ENCODE peak calls at places on chromosomes 6 and 20, in ten cellular contexts. One of them, this sample, is unnamed.

GRCh38 chr6:74408844-74409243 is 712.8 kb downstream of the CD109 start:
- DNase-seq in NCI-H2029: no peak
- DNase-seq in NCI-H1694: no peak
- DNase-seq in GM23338: no peak
- DNase-seq in EL: no peak
- DNase-seq in GM12865: no peak
- DNase-seq in effector CD4-positive, alpha-beta T cell: no peak
- DNase-seq in AG08396: no peak
- DNase-seq in GM23248: peak
- DNase-seq in CD8-positive, alpha-beta T cell: no peak
- DNase-seq in this sample: no peak

GRCh38 chr20:58328836-58329235 is 19.3 kb downstream of the RAB22A start:
- DNase-seq in NCI-H2029: no peak
- DNase-seq in NCI-H1694: no peak
- DNase-seq in GM23338: peak
- DNase-seq in EL: no peak
- DNase-seq in GM12865: no peak
- DNase-seq in effector CD4-positive, alpha-beta T cell: no peak
- DNase-seq in AG08396: no peak
- DNase-seq in GM23248: no peak
- DNase-seq in CD8-positive, alpha-beta T cell: no peak
- DNase-seq in this sample: no peak

GRCh38 chr6:81331526-81331925 is 421.0 kb downstream of the TENT5A start:
- DNase-seq in NCI-H2029: no peak
- DNase-seq in NCI-H1694: no peak
- DNase-seq in GM23338: no peak
- DNase-seq in EL: peak
- DNase-seq in GM12865: no peak
- DNase-seq in effector CD4-positive, alpha-beta T cell: no peak
- DNase-seq in AG08396: peak
- DNase-seq in GM23248: peak
- DNase-seq in CD8-positive, alpha-beta T cell: no peak
- DNase-seq in this sample: no peak

GRCh38 chr6:125375841-125376240 is 74.1 kb upstream of the HDDC2 start:
- DNase-seq in NCI-H2029: no peak
- DNase-seq in NCI-H1694: no peak
- DNase-seq in GM23338: no peak
- DNase-seq in EL: no peak
- DNase-seq in GM12865: no peak
- DNase-seq in effector CD4-positive, alpha-beta T cell: no peak
- DNase-seq in AG08396: no peak
- DNase-seq in GM23248: peak
- DNase-seq in CD8-positive, alpha-beta T cell: no peak
- DNase-seq in this sample: no peak

GRCh38 chr20:2873747-2874041 is 413 bp downstream of the PTPRA start:
- DNase-seq in NCI-H2029: no peak
- DNase-seq in NCI-H1694: peak
- DNase-seq in GM23338: peak
- DNase-seq in EL: peak
- DNase-seq in GM12865: peak
- DNase-seq in effector CD4-positive, alpha-beta T cell: peak
- DNase-seq in AG08396: no peak
- DNase-seq in GM23248: peak
- DNase-seq in CD8-positive, alpha-beta T cell: peak
- DNase-seq in this sample: peak

GRCh38 chr6:15876406-15876805 is 213.6 kb upstream of the DTNBP1 start:
- DNase-seq in NCI-H2029: no peak
- DNase-seq in NCI-H1694: no peak
- DNase-seq in GM23338: no peak
- DNase-seq in EL: peak
- DNase-seq in GM12865: peak
- DNase-seq in effector CD4-positive, alpha-beta T cell: no peak
- DNase-seq in AG08396: no peak
- DNase-seq in GM23248: peak
- DNase-seq in CD8-positive, alpha-beta T cell: no peak
- DNase-seq in this sample: no peak

GRCh38 chr6:111427341-111428116 is 55.5 kb downstream of the REV3L start:
- DNase-seq in NCI-H2029: no peak
- DNase-seq in NCI-H1694: no peak
- DNase-seq in GM23338: no peak
- DNase-seq in EL: peak
- DNase-seq in GM12865: peak
- DNase-seq in effector CD4-positive, alpha-beta T cell: no peak
- DNase-seq in AG08396: peak
- DNase-seq in GM23248: peak
- DNase-seq in CD8-positive, alpha-beta T cell: no peak
- DNase-seq in this sample: no peak

GRCh38 chr6:78835817-78836216 is 31.5 kb upstream of the IRAK1BP1 start:
- DNase-seq in NCI-H2029: no peak
- DNase-seq in NCI-H1694: no peak
- DNase-seq in GM23338: no peak
- DNase-seq in EL: no peak
- DNase-seq in GM12865: peak
- DNase-seq in effector CD4-positive, alpha-beta T cell: no peak
- DNase-seq in AG08396: no peak
- DNase-seq in GM23248: peak
- DNase-seq in CD8-positive, alpha-beta T cell: no peak
- DNase-seq in this sample: no peak

GRCh38 chr6:28838289-28838633 is 85.5 kb downstream of the TRIM27 start:
- DNase-seq in NCI-H2029: peak
- DNase-seq in NCI-H1694: peak
- DNase-seq in GM23338: peak
- DNase-seq in EL: peak
- DNase-seq in GM12865: peak
- DNase-seq in effector CD4-positive, alpha-beta T cell: peak
- DNase-seq in AG08396: no peak
- DNase-seq in GM23248: peak
- DNase-seq in CD8-positive, alpha-beta T cell: peak
- DNase-seq in this sample: peak

GRCh38 chr6:64014581-64014980 is 379.0 kb downstream of the PHF3 start:
- DNase-seq in NCI-H2029: no peak
- DNase-seq in NCI-H1694: no peak
- DNase-seq in GM23338: no peak
- DNase-seq in EL: no peak
- DNase-seq in GM12865: no peak
- DNase-seq in effector CD4-positive, alpha-beta T cell: no peak
- DNase-seq in AG08396: no peak
- DNase-seq in GM23248: no peak
- DNase-seq in CD8-positive, alpha-beta T cell: no peak
- DNase-seq in this sample: no peak

GRCh38 chr20:63947638-63948456 is 8.4 kb downstream of the UCKL1 start:
- DNase-seq in NCI-H2029: no peak
- DNase-seq in NCI-H1694: no peak
- DNase-seq in GM23338: no peak
- DNase-seq in EL: no peak
- DNase-seq in GM12865: no peak
- DNase-seq in effector CD4-positive, alpha-beta T cell: no peak
- DNase-seq in AG08396: no peak
- DNase-seq in GM23248: no peak
- DNase-seq in CD8-positive, alpha-beta T cell: peak
- DNase-seq in this sample: no peak

GRCh38 chr20:46828471-46828870 is 66.2 kb upstream of the EYA2 start:
- DNase-seq in NCI-H2029: no peak
- DNase-seq in NCI-H1694: no peak
- DNase-seq in GM23338: no peak
- DNase-seq in EL: peak
- DNase-seq in GM12865: no peak
- DNase-seq in effector CD4-positive, alpha-beta T cell: no peak
- DNase-seq in AG08396: peak
- DNase-seq in GM23248: peak
- DNase-seq in CD8-positive, alpha-beta T cell: no peak
- DNase-seq in this sample: no peak

GRCh38 chr20:47664744-47665143 is 120.5 kb downstream of the SULF2 start:
- DNase-seq in NCI-H2029: no peak
- DNase-seq in NCI-H1694: no peak
- DNase-seq in GM23338: no peak
- DNase-seq in EL: no peak
- DNase-seq in GM12865: no peak
- DNase-seq in effector CD4-positive, alpha-beta T cell: no peak
- DNase-seq in AG08396: no peak
- DNase-seq in GM23248: no peak
- DNase-seq in CD8-positive, alpha-beta T cell: no peak
- DNase-seq in this sample: no peak

GRCh38 chr6:23650676-23651075 is 475.3 kb upstream of the NRSN1 start:
- DNase-seq in NCI-H2029: no peak
- DNase-seq in NCI-H1694: no peak
- DNase-seq in GM23338: no peak
- DNase-seq in EL: no peak
- DNase-seq in GM12865: no peak
- DNase-seq in effector CD4-positive, alpha-beta T cell: no peak
- DNase-seq in AG08396: no peak
- DNase-seq in GM23248: no peak
- DNase-seq in CD8-positive, alpha-beta T cell: no peak
- DNase-seq in this sample: peak

GRCh38 chr6:46191961-46192360 is 21.2 kb upstream of the ENPP5 start:
- DNase-seq in NCI-H2029: no peak
- DNase-seq in NCI-H1694: no peak
- DNase-seq in GM23338: no peak
- DNase-seq in EL: peak
- DNase-seq in GM12865: no peak
- DNase-seq in effector CD4-positive, alpha-beta T cell: no peak
- DNase-seq in AG08396: peak
- DNase-seq in GM23248: peak
- DNase-seq in CD8-positive, alpha-beta T cell: no peak
- DNase-seq in this sample: no peak

GRCh38 chr6:109048176-109048575 is 46.5 kb downstream of the SESN1 start:
- DNase-seq in NCI-H2029: no peak
- DNase-seq in NCI-H1694: no peak
- DNase-seq in GM23338: no peak
- DNase-seq in EL: no peak
- DNase-seq in GM12865: no peak
- DNase-seq in effector CD4-positive, alpha-beta T cell: no peak
- DNase-seq in AG08396: no peak
- DNase-seq in GM23248: no peak
- DNase-seq in CD8-positive, alpha-beta T cell: no peak
- DNase-seq in this sample: no peak

GRCh38 chr6:20900396-20901160 is 366.3 kb downstream of the CDKAL1 start:
- DNase-seq in NCI-H2029: no peak
- DNase-seq in NCI-H1694: no peak
- DNase-seq in GM23338: no peak
- DNase-seq in EL: no peak
- DNase-seq in GM12865: peak
- DNase-seq in effector CD4-positive, alpha-beta T cell: no peak
- DNase-seq in AG08396: no peak
- DNase-seq in GM23248: no peak
- DNase-seq in CD8-positive, alpha-beta T cell: no peak
- DNase-seq in this sample: no peak

GRCh38 chr6:167329014-167329413 is 4.1 kb downstream of the TTLL2 start:
- DNase-seq in NCI-H2029: no peak
- DNase-seq in NCI-H1694: no peak
- DNase-seq in GM23338: peak
- DNase-seq in EL: no peak
- DNase-seq in GM12865: no peak
- DNase-seq in effector CD4-positive, alpha-beta T cell: no peak
- DNase-seq in AG08396: no peak
- DNase-seq in GM23248: no peak
- DNase-seq in CD8-positive, alpha-beta T cell: no peak
- DNase-seq in this sample: no peak

GRCh38 chr6:43203029-43203717 is 21.2 kb downstream of the CUL9 start:
- DNase-seq in NCI-H2029: no peak
- DNase-seq in NCI-H1694: no peak
- DNase-seq in GM23338: no peak
- DNase-seq in EL: no peak
- DNase-seq in GM12865: no peak
- DNase-seq in effector CD4-positive, alpha-beta T cell: no peak
- DNase-seq in AG08396: no peak
- DNase-seq in GM23248: no peak
- DNase-seq in CD8-positive, alpha-beta T cell: no peak
- DNase-seq in this sample: no peak

GRCh38 chr20:52372169-52372568 is 180.6 kb upstream of the ZFP64 start:
- DNase-seq in NCI-H2029: no peak
- DNase-seq in NCI-H1694: no peak
- DNase-seq in GM23338: no peak
- DNase-seq in EL: no peak
- DNase-seq in GM12865: no peak
- DNase-seq in effector CD4-positive, alpha-beta T cell: no peak
- DNase-seq in AG08396: no peak
- DNase-seq in GM23248: peak
- DNase-seq in CD8-positive, alpha-beta T cell: no peak
- DNase-seq in this sample: no peak

GRCh38 chr6:38110407-38111025 is 291.0 kb downstream of the ZFAND3 start:
- DNase-seq in NCI-H2029: no peak
- DNase-seq in NCI-H1694: peak
- DNase-seq in GM23338: no peak
- DNase-seq in EL: no peak
- DNase-seq in GM12865: no peak
- DNase-seq in effector CD4-positive, alpha-beta T cell: no peak
- DNase-seq in AG08396: no peak
- DNase-seq in GM23248: peak
- DNase-seq in CD8-positive, alpha-beta T cell: no peak
- DNase-seq in this sample: peak

GRCh38 chr6:33592595-33593413 is 12.7 kb upstream of the BAK1 start:
- DNase-seq in NCI-H2029: no peak
- DNase-seq in NCI-H1694: no peak
- DNase-seq in GM23338: peak
- DNase-seq in EL: no peak
- DNase-seq in GM12865: peak
- DNase-seq in effector CD4-positive, alpha-beta T cell: no peak
- DNase-seq in AG08396: no peak
- DNase-seq in GM23248: no peak
- DNase-seq in CD8-positive, alpha-beta T cell: peak
- DNase-seq in this sample: peak

GRCh38 chr20:58169441-58169840 is 59.0 kb downstream of the ANKRD60 start:
- DNase-seq in NCI-H2029: no peak
- DNase-seq in NCI-H1694: no peak
- DNase-seq in GM23338: no peak
- DNase-seq in EL: peak
- DNase-seq in GM12865: no peak
- DNase-seq in effector CD4-positive, alpha-beta T cell: no peak
- DNase-seq in AG08396: peak
- DNase-seq in GM23248: peak
- DNase-seq in CD8-positive, alpha-beta T cell: no peak
- DNase-seq in this sample: no peak

GRCh38 chr6:11479296-11479695 is 58.3 kb upstream of the TMEM170B start:
- DNase-seq in NCI-H2029: no peak
- DNase-seq in NCI-H1694: no peak
- DNase-seq in GM23338: no peak
- DNase-seq in EL: no peak
- DNase-seq in GM12865: no peak
- DNase-seq in effector CD4-positive, alpha-beta T cell: no peak
- DNase-seq in AG08396: no peak
- DNase-seq in GM23248: no peak
- DNase-seq in CD8-positive, alpha-beta T cell: no peak
- DNase-seq in this sample: no peak

GRCh38 chr6:37324131-37325033 is 29.4 kb upstream of the RNF8 start:
- DNase-seq in NCI-H2029: no peak
- DNase-seq in NCI-H1694: no peak
- DNase-seq in GM23338: no peak
- DNase-seq in EL: peak
- DNase-seq in GM12865: no peak
- DNase-seq in effector CD4-positive, alpha-beta T cell: no peak
- DNase-seq in AG08396: peak
- DNase-seq in GM23248: peak
- DNase-seq in CD8-positive, alpha-beta T cell: no peak
- DNase-seq in this sample: no peak

GRCh38 chr6:131894735-131895424 is 56.3 kb downstream of the CCN2 start:
- DNase-seq in NCI-H2029: no peak
- DNase-seq in NCI-H1694: no peak
- DNase-seq in GM23338: no peak
- DNase-seq in EL: no peak
- DNase-seq in GM12865: peak
- DNase-seq in effector CD4-positive, alpha-beta T cell: no peak
- DNase-seq in AG08396: no peak
- DNase-seq in GM23248: no peak
- DNase-seq in CD8-positive, alpha-beta T cell: no peak
- DNase-seq in this sample: no peak

GRCh38 chr6:1838604-1839003 is 228.9 kb downstream of the FOXC1 start:
- DNase-seq in NCI-H2029: peak
- DNase-seq in NCI-H1694: no peak
- DNase-seq in GM23338: no peak
- DNase-seq in EL: peak
- DNase-seq in GM12865: no peak
- DNase-seq in effector CD4-positive, alpha-beta T cell: no peak
- DNase-seq in AG08396: no peak
- DNase-seq in GM23248: peak
- DNase-seq in CD8-positive, alpha-beta T cell: no peak
- DNase-seq in this sample: no peak

GRCh38 chr6:16239090-16239797 is 857 bp downstream of the GMPR start:
- DNase-seq in NCI-H2029: peak
- DNase-seq in NCI-H1694: peak
- DNase-seq in GM23338: peak
- DNase-seq in EL: peak
- DNase-seq in GM12865: no peak
- DNase-seq in effector CD4-positive, alpha-beta T cell: no peak
- DNase-seq in AG08396: peak
- DNase-seq in GM23248: peak
- DNase-seq in CD8-positive, alpha-beta T cell: peak
- DNase-seq in this sample: peak